ENCODE peak calls at places on chromosomes 1 and 21, in ten cellular contexts. One of them, this sample, is unnamed.

GRCh38 chr1:20964540-20965484 is 177.7 kb upstream of the HP1BP3 start:
- DNase-seq in central memory CD4-positive, alpha-beta T cell: no peak
- DNase-seq in effector CD4-positive, alpha-beta T cell: no peak
- DNase-seq in Calu3: no peak
- DNase-seq in activated naive CD8-positive, alpha-beta T cell treated with anti-CD3 and anti-CD28 coated beads, Interleukin-2, amount 50 U/mL, for 24 hours: no peak
- DNase-seq in activated naive CD4-positive, alpha-beta T cell treated with Interleukin-2 at 50 U/mL for 16 hours: no peak
- DNase-seq in endodermal cell: no peak
- DNase-seq in H54: no peak
- DNase-seq in SK-MEL-5: no peak
- DNase-seq in stimulated activated CD8-positive, alpha-beta memory T cell treated with anti-CD3 and anti-CD28 coated beads, Interleukin-2, amount 100 ng/mL, for 1 hour: no peak
- DNase-seq in this sample: no peak

GRCh38 chr1:178634445-178634844 is 90.6 kb upstream of the RALGPS2 start:
- DNase-seq in central memory CD4-positive, alpha-beta T cell: no peak
- DNase-seq in effector CD4-positive, alpha-beta T cell: no peak
- DNase-seq in Calu3: no peak
- DNase-seq in activated naive CD8-positive, alpha-beta T cell treated with anti-CD3 and anti-CD28 coated beads, Interleukin-2, amount 50 U/mL, for 24 hours: no peak
- DNase-seq in activated naive CD4-positive, alpha-beta T cell treated with Interleukin-2 at 50 U/mL for 16 hours: no peak
- DNase-seq in endodermal cell: no peak
- DNase-seq in H54: no peak
- DNase-seq in SK-MEL-5: no peak
- DNase-seq in stimulated activated CD8-positive, alpha-beta memory T cell treated with anti-CD3 and anti-CD28 coated beads, Interleukin-2, amount 100 ng/mL, for 1 hour: no peak
- DNase-seq in this sample: no peak

GRCh38 chr1:180123463-180123936 is 31.2 kb upstream of the QSOX1 start:
- DNase-seq in central memory CD4-positive, alpha-beta T cell: no peak
- DNase-seq in effector CD4-positive, alpha-beta T cell: no peak
- DNase-seq in Calu3: no peak
- DNase-seq in activated naive CD8-positive, alpha-beta T cell treated with anti-CD3 and anti-CD28 coated beads, Interleukin-2, amount 50 U/mL, for 24 hours: no peak
- DNase-seq in activated naive CD4-positive, alpha-beta T cell treated with Interleukin-2 at 50 U/mL for 16 hours: no peak
- DNase-seq in endodermal cell: no peak
- DNase-seq in H54: no peak
- DNase-seq in SK-MEL-5: no peak
- DNase-seq in stimulated activated CD8-positive, alpha-beta memory T cell treated with anti-CD3 and anti-CD28 coated beads, Interleukin-2, amount 100 ng/mL, for 1 hour: no peak
- DNase-seq in this sample: peak

GRCh38 chr1:235643837-235644692 is 5.5 kb downstream of the GNG4 start:
- DNase-seq in central memory CD4-positive, alpha-beta T cell: no peak
- DNase-seq in effector CD4-positive, alpha-beta T cell: no peak
- DNase-seq in Calu3: no peak
- DNase-seq in activated naive CD8-positive, alpha-beta T cell treated with anti-CD3 and anti-CD28 coated beads, Interleukin-2, amount 50 U/mL, for 24 hours: no peak
- DNase-seq in activated naive CD4-positive, alpha-beta T cell treated with Interleukin-2 at 50 U/mL for 16 hours: no peak
- DNase-seq in endodermal cell: no peak
- DNase-seq in H54: no peak
- DNase-seq in SK-MEL-5: no peak
- DNase-seq in stimulated activated CD8-positive, alpha-beta memory T cell treated with anti-CD3 and anti-CD28 coated beads, Interleukin-2, amount 100 ng/mL, for 1 hour: no peak
- DNase-seq in this sample: no peak

GRCh38 chr1:232029297-232029696 is 402.7 kb downstream of the DISC1 start:
- DNase-seq in central memory CD4-positive, alpha-beta T cell: no peak
- DNase-seq in effector CD4-positive, alpha-beta T cell: no peak
- DNase-seq in Calu3: no peak
- DNase-seq in activated naive CD8-positive, alpha-beta T cell treated with anti-CD3 and anti-CD28 coated beads, Interleukin-2, amount 50 U/mL, for 24 hours: no peak
- DNase-seq in activated naive CD4-positive, alpha-beta T cell treated with Interleukin-2 at 50 U/mL for 16 hours: no peak
- DNase-seq in endodermal cell: no peak
- DNase-seq in H54: no peak
- DNase-seq in SK-MEL-5: no peak
- DNase-seq in stimulated activated CD8-positive, alpha-beta memory T cell treated with anti-CD3 and anti-CD28 coated beads, Interleukin-2, amount 100 ng/mL, for 1 hour: no peak
- DNase-seq in this sample: no peak

GRCh38 chr1:51669191-51669590 is 52.3 kb downstream of the OSBPL9 start:
- DNase-seq in central memory CD4-positive, alpha-beta T cell: no peak
- DNase-seq in effector CD4-positive, alpha-beta T cell: no peak
- DNase-seq in Calu3: no peak
- DNase-seq in activated naive CD8-positive, alpha-beta T cell treated with anti-CD3 and anti-CD28 coated beads, Interleukin-2, amount 50 U/mL, for 24 hours: no peak
- DNase-seq in activated naive CD4-positive, alpha-beta T cell treated with Interleukin-2 at 50 U/mL for 16 hours: no peak
- DNase-seq in endodermal cell: no peak
- DNase-seq in H54: no peak
- DNase-seq in SK-MEL-5: no peak
- DNase-seq in stimulated activated CD8-positive, alpha-beta memory T cell treated with anti-CD3 and anti-CD28 coated beads, Interleukin-2, amount 100 ng/mL, for 1 hour: no peak
- DNase-seq in this sample: no peak

GRCh38 chr1:182215797-182216196 is 154.3 kb upstream of the ZNF648 start:
- DNase-seq in central memory CD4-positive, alpha-beta T cell: no peak
- DNase-seq in effector CD4-positive, alpha-beta T cell: no peak
- DNase-seq in Calu3: no peak
- DNase-seq in activated naive CD8-positive, alpha-beta T cell treated with anti-CD3 and anti-CD28 coated beads, Interleukin-2, amount 50 U/mL, for 24 hours: no peak
- DNase-seq in activated naive CD4-positive, alpha-beta T cell treated with Interleukin-2 at 50 U/mL for 16 hours: no peak
- DNase-seq in endodermal cell: no peak
- DNase-seq in H54: no peak
- DNase-seq in SK-MEL-5: no peak
- DNase-seq in stimulated activated CD8-positive, alpha-beta memory T cell treated with anti-CD3 and anti-CD28 coated beads, Interleukin-2, amount 100 ng/mL, for 1 hour: no peak
- DNase-seq in this sample: no peak

GRCh38 chr1:231093158-231093922 is 53.3 kb upstream of the FAM89A start:
- DNase-seq in central memory CD4-positive, alpha-beta T cell: no peak
- DNase-seq in effector CD4-positive, alpha-beta T cell: no peak
- DNase-seq in Calu3: no peak
- DNase-seq in activated naive CD8-positive, alpha-beta T cell treated with anti-CD3 and anti-CD28 coated beads, Interleukin-2, amount 50 U/mL, for 24 hours: no peak
- DNase-seq in activated naive CD4-positive, alpha-beta T cell treated with Interleukin-2 at 50 U/mL for 16 hours: no peak
- DNase-seq in endodermal cell: peak
- DNase-seq in H54: no peak
- DNase-seq in SK-MEL-5: peak
- DNase-seq in stimulated activated CD8-positive, alpha-beta memory T cell treated with anti-CD3 and anti-CD28 coated beads, Interleukin-2, amount 100 ng/mL, for 1 hour: no peak
- DNase-seq in this sample: no peak

GRCh38 chr1:3469849-3470649 is 15.6 kb downstream of the ARHGEF16 start:
- DNase-seq in central memory CD4-positive, alpha-beta T cell: no peak
- DNase-seq in effector CD4-positive, alpha-beta T cell: no peak
- DNase-seq in Calu3: no peak
- DNase-seq in activated naive CD8-positive, alpha-beta T cell treated with anti-CD3 and anti-CD28 coated beads, Interleukin-2, amount 50 U/mL, for 24 hours: no peak
- DNase-seq in activated naive CD4-positive, alpha-beta T cell treated with Interleukin-2 at 50 U/mL for 16 hours: no peak
- DNase-seq in endodermal cell: no peak
- DNase-seq in H54: no peak
- DNase-seq in SK-MEL-5: no peak
- DNase-seq in stimulated activated CD8-positive, alpha-beta memory T cell treated with anti-CD3 and anti-CD28 coated beads, Interleukin-2, amount 100 ng/mL, for 1 hour: no peak
- DNase-seq in this sample: no peak

GRCh38 chr1:217333939-217334338 is 297.0 kb downstream of the GPATCH2 start:
- DNase-seq in central memory CD4-positive, alpha-beta T cell: no peak
- DNase-seq in effector CD4-positive, alpha-beta T cell: no peak
- DNase-seq in Calu3: peak
- DNase-seq in activated naive CD8-positive, alpha-beta T cell treated with anti-CD3 and anti-CD28 coated beads, Interleukin-2, amount 50 U/mL, for 24 hours: peak
- DNase-seq in activated naive CD4-positive, alpha-beta T cell treated with Interleukin-2 at 50 U/mL for 16 hours: no peak
- DNase-seq in endodermal cell: peak
- DNase-seq in H54: peak
- DNase-seq in SK-MEL-5: peak
- DNase-seq in stimulated activated CD8-positive, alpha-beta memory T cell treated with anti-CD3 and anti-CD28 coated beads, Interleukin-2, amount 100 ng/mL, for 1 hour: no peak
- DNase-seq in this sample: peak

GRCh38 chr21:34640858-34641257 is 25.9 kb upstream of the RCAN1 start:
- DNase-seq in central memory CD4-positive, alpha-beta T cell: no peak
- DNase-seq in effector CD4-positive, alpha-beta T cell: no peak
- DNase-seq in Calu3: no peak
- DNase-seq in activated naive CD8-positive, alpha-beta T cell treated with anti-CD3 and anti-CD28 coated beads, Interleukin-2, amount 50 U/mL, for 24 hours: no peak
- DNase-seq in activated naive CD4-positive, alpha-beta T cell treated with Interleukin-2 at 50 U/mL for 16 hours: no peak
- DNase-seq in endodermal cell: no peak
- DNase-seq in H54: peak
- DNase-seq in SK-MEL-5: no peak
- DNase-seq in stimulated activated CD8-positive, alpha-beta memory T cell treated with anti-CD3 and anti-CD28 coated beads, Interleukin-2, amount 100 ng/mL, for 1 hour: no peak
- DNase-seq in this sample: peak

GRCh38 chr1:177310326-177310725 is 139.6 kb downstream of the BRINP2 start:
- DNase-seq in central memory CD4-positive, alpha-beta T cell: no peak
- DNase-seq in effector CD4-positive, alpha-beta T cell: no peak
- DNase-seq in Calu3: no peak
- DNase-seq in activated naive CD8-positive, alpha-beta T cell treated with anti-CD3 and anti-CD28 coated beads, Interleukin-2, amount 50 U/mL, for 24 hours: no peak
- DNase-seq in activated naive CD4-positive, alpha-beta T cell treated with Interleukin-2 at 50 U/mL for 16 hours: no peak
- DNase-seq in endodermal cell: no peak
- DNase-seq in H54: no peak
- DNase-seq in SK-MEL-5: peak
- DNase-seq in stimulated activated CD8-positive, alpha-beta memory T cell treated with anti-CD3 and anti-CD28 coated beads, Interleukin-2, amount 100 ng/mL, for 1 hour: no peak
- DNase-seq in this sample: no peak

GRCh38 chr21:36587388-36587787 is 107.5 kb upstream of the CLDN14 start:
- DNase-seq in central memory CD4-positive, alpha-beta T cell: no peak
- DNase-seq in effector CD4-positive, alpha-beta T cell: no peak
- DNase-seq in Calu3: no peak
- DNase-seq in activated naive CD8-positive, alpha-beta T cell treated with anti-CD3 and anti-CD28 coated beads, Interleukin-2, amount 50 U/mL, for 24 hours: no peak
- DNase-seq in activated naive CD4-positive, alpha-beta T cell treated with Interleukin-2 at 50 U/mL for 16 hours: no peak
- DNase-seq in endodermal cell: no peak
- DNase-seq in H54: peak
- DNase-seq in SK-MEL-5: no peak
- DNase-seq in stimulated activated CD8-positive, alpha-beta memory T cell treated with anti-CD3 and anti-CD28 coated beads, Interleukin-2, amount 100 ng/mL, for 1 hour: no peak
- DNase-seq in this sample: peak

GRCh38 chr1:53455592-53455991 is 3.6 kb upstream of the DMRTB1 start:
- DNase-seq in central memory CD4-positive, alpha-beta T cell: no peak
- DNase-seq in effector CD4-positive, alpha-beta T cell: no peak
- DNase-seq in Calu3: no peak
- DNase-seq in activated naive CD8-positive, alpha-beta T cell treated with anti-CD3 and anti-CD28 coated beads, Interleukin-2, amount 50 U/mL, for 24 hours: no peak
- DNase-seq in activated naive CD4-positive, alpha-beta T cell treated with Interleukin-2 at 50 U/mL for 16 hours: no peak
- DNase-seq in endodermal cell: no peak
- DNase-seq in H54: no peak
- DNase-seq in SK-MEL-5: no peak
- DNase-seq in stimulated activated CD8-positive, alpha-beta memory T cell treated with anti-CD3 and anti-CD28 coated beads, Interleukin-2, amount 100 ng/mL, for 1 hour: no peak
- DNase-seq in this sample: no peak

GRCh38 chr21:29671728-29672127 is 268.1 kb downstream of the GRIK1 start:
- DNase-seq in central memory CD4-positive, alpha-beta T cell: no peak
- DNase-seq in effector CD4-positive, alpha-beta T cell: no peak
- DNase-seq in Calu3: no peak
- DNase-seq in activated naive CD8-positive, alpha-beta T cell treated with anti-CD3 and anti-CD28 coated beads, Interleukin-2, amount 50 U/mL, for 24 hours: no peak
- DNase-seq in activated naive CD4-positive, alpha-beta T cell treated with Interleukin-2 at 50 U/mL for 16 hours: no peak
- DNase-seq in endodermal cell: no peak
- DNase-seq in H54: no peak
- DNase-seq in SK-MEL-5: peak
- DNase-seq in stimulated activated CD8-positive, alpha-beta memory T cell treated with anti-CD3 and anti-CD28 coated beads, Interleukin-2, amount 100 ng/mL, for 1 hour: no peak
- DNase-seq in this sample: no peak

GRCh38 chr1:64823691-64824476 is 79.0 kb downstream of the RAVER2 start:
- DNase-seq in central memory CD4-positive, alpha-beta T cell: peak
- DNase-seq in effector CD4-positive, alpha-beta T cell: peak
- DNase-seq in Calu3: peak
- DNase-seq in activated naive CD8-positive, alpha-beta T cell treated with anti-CD3 and anti-CD28 coated beads, Interleukin-2, amount 50 U/mL, for 24 hours: peak
- DNase-seq in activated naive CD4-positive, alpha-beta T cell treated with Interleukin-2 at 50 U/mL for 16 hours: peak
- DNase-seq in endodermal cell: peak
- DNase-seq in H54: peak
- DNase-seq in SK-MEL-5: peak
- DNase-seq in stimulated activated CD8-positive, alpha-beta memory T cell treated with anti-CD3 and anti-CD28 coated beads, Interleukin-2, amount 100 ng/mL, for 1 hour: peak
- DNase-seq in this sample: peak

GRCh38 chr1:118479351-118479750 is 294.3 kb upstream of the SPAG17 start:
- DNase-seq in central memory CD4-positive, alpha-beta T cell: no peak
- DNase-seq in effector CD4-positive, alpha-beta T cell: no peak
- DNase-seq in Calu3: no peak
- DNase-seq in activated naive CD8-positive, alpha-beta T cell treated with anti-CD3 and anti-CD28 coated beads, Interleukin-2, amount 50 U/mL, for 24 hours: no peak
- DNase-seq in activated naive CD4-positive, alpha-beta T cell treated with Interleukin-2 at 50 U/mL for 16 hours: no peak
- DNase-seq in endodermal cell: no peak
- DNase-seq in H54: no peak
- DNase-seq in SK-MEL-5: no peak
- DNase-seq in stimulated activated CD8-positive, alpha-beta memory T cell treated with anti-CD3 and anti-CD28 coated beads, Interleukin-2, amount 100 ng/mL, for 1 hour: no peak
- DNase-seq in this sample: no peak

GRCh38 chr1:118992868-118993711 is 4.9 kb upstream of the TBX15 start:
- DNase-seq in central memory CD4-positive, alpha-beta T cell: no peak
- DNase-seq in effector CD4-positive, alpha-beta T cell: no peak
- DNase-seq in Calu3: peak
- DNase-seq in activated naive CD8-positive, alpha-beta T cell treated with anti-CD3 and anti-CD28 coated beads, Interleukin-2, amount 50 U/mL, for 24 hours: no peak
- DNase-seq in activated naive CD4-positive, alpha-beta T cell treated with Interleukin-2 at 50 U/mL for 16 hours: no peak
- DNase-seq in endodermal cell: peak
- DNase-seq in H54: no peak
- DNase-seq in SK-MEL-5: no peak
- DNase-seq in stimulated activated CD8-positive, alpha-beta memory T cell treated with anti-CD3 and anti-CD28 coated beads, Interleukin-2, amount 100 ng/mL, for 1 hour: no peak
- DNase-seq in this sample: no peak

GRCh38 chr1:234164098-234164709 is 209.1 kb upstream of the COA6 start:
- DNase-seq in central memory CD4-positive, alpha-beta T cell: no peak
- DNase-seq in effector CD4-positive, alpha-beta T cell: no peak
- DNase-seq in Calu3: no peak
- DNase-seq in activated naive CD8-positive, alpha-beta T cell treated with anti-CD3 and anti-CD28 coated beads, Interleukin-2, amount 50 U/mL, for 24 hours: no peak
- DNase-seq in activated naive CD4-positive, alpha-beta T cell treated with Interleukin-2 at 50 U/mL for 16 hours: no peak
- DNase-seq in endodermal cell: peak
- DNase-seq in H54: no peak
- DNase-seq in SK-MEL-5: no peak
- DNase-seq in stimulated activated CD8-positive, alpha-beta memory T cell treated with anti-CD3 and anti-CD28 coated beads, Interleukin-2, amount 100 ng/mL, for 1 hour: no peak
- DNase-seq in this sample: no peak

GRCh38 chr1:234300096-234300495 is 73.2 kb upstream of the COA6 start:
- DNase-seq in central memory CD4-positive, alpha-beta T cell: no peak
- DNase-seq in effector CD4-positive, alpha-beta T cell: no peak
- DNase-seq in Calu3: no peak
- DNase-seq in activated naive CD8-positive, alpha-beta T cell treated with anti-CD3 and anti-CD28 coated beads, Interleukin-2, amount 50 U/mL, for 24 hours: no peak
- DNase-seq in activated naive CD4-positive, alpha-beta T cell treated with Interleukin-2 at 50 U/mL for 16 hours: no peak
- DNase-seq in endodermal cell: no peak
- DNase-seq in H54: no peak
- DNase-seq in SK-MEL-5: no peak
- DNase-seq in stimulated activated CD8-positive, alpha-beta memory T cell treated with anti-CD3 and anti-CD28 coated beads, Interleukin-2, amount 100 ng/mL, for 1 hour: no peak
- DNase-seq in this sample: no peak